ENCODE peak calls at places on chromosomes 4 and X, in ten cellular contexts. Z is lung, Q is heart left ventricle, K is GM06990, H is GM23338, A is HFF-Myc, X is spleen, G is ovary, Y is BE2C, U is left ventricle myocardium inferior. F is an unnamed sample.

GRCh38 chr4:139208404-139208945 is 31.5 kb upstream of the ELF2 start:
- DNase-seq in U (no peak), X (no peak), Q (no peak), Y (no peak), G (no peak), H (no peak), A (peak), K (peak), Z (no peak), F (peak)

GRCh38 chrX:47577901-47578300 is 4.3 kb upstream of the TIMP1 start:
- DNase-seq in X (no peak), Z (peak), Q (no peak), H (no peak), A (no peak), Y (no peak), G (no peak), K (no peak), U (no peak), F (no peak)

GRCh38 chr4:16026155-16026761 is 57.6 kb downstream of the PROM1 start:
- DNase-seq in G (no peak), U (no peak), X (no peak), Y (peak), A (no peak), Z (no peak), H (peak), K (no peak), Q (no peak), F (peak)

GRCh38 chr4:142547974-142548373 is 298.1 kb downstream of the INPP4B start:
- DNase-seq in X (no peak), Z (no peak), A (no peak), H (no peak), Y (no peak), Q (no peak), G (no peak), U (no peak), K (no peak), F (peak)

GRCh38 chr4:184349283-184350039 is 124.9 kb downstream of the IRF2 start:
- DNase-seq in Y (no peak), X (no peak), Q (no peak), G (peak), H (no peak), A (no peak), U (no peak), K (no peak), Z (no peak), F (no peak)

GRCh38 chr4:124431663-124432192 is 280.8 kb downstream of the ANKRD50 start:
- DNase-seq in Y (no peak), Z (no peak), U (no peak), G (no peak), K (no peak), Q (no peak), H (no peak), A (no peak), X (no peak), F (no peak)

GRCh38 chr4:1864076-1865008 is 6.9 kb upstream of the NSD2 start:
- DNase-seq in Z (no peak), U (no peak), H (no peak), X (no peak), A (no peak), K (no peak), G (no peak), Y (no peak), Q (no peak), F (no peak)

GRCh38 chrX:68672581-68673318 is 25.3 kb downstream of the STARD8 start:
- DNase-seq in Y (no peak), Z (no peak), X (no peak), H (no peak), G (peak), Q (no peak), A (no peak), U (peak), K (no peak), F (no peak)

GRCh38 chr4:6473264-6474052 is 1.0 kb upstream of the PPP2R2C start:
- DNase-seq in Q (no peak), U (no peak), X (peak), G (no peak), H (peak), Z (no peak), Y (no peak), A (no peak), K (no peak), F (no peak)

GRCh38 chr4:41384992-41385391 is 128.3 kb downstream of the UCHL1 start:
- DNase-seq in A (no peak), Q (peak), Y (peak), K (no peak), H (no peak), X (peak), U (peak), G (peak), Z (peak), F (no peak)

GRCh38 chr4:10158355-10158942 is 41.9 kb upstream of the WDR1 start:
- DNase-seq in Q (no peak), K (no peak), H (no peak), A (no peak), Z (no peak), Y (no peak), U (no peak), G (no peak), X (no peak), F (peak)

GRCh38 chr4:177116161-177116560 is 193.5 kb upstream of the NEIL3 start:
- DNase-seq in Z (no peak), A (no peak), K (no peak), X (no peak), Q (no peak), H (no peak), G (no peak), U (no peak), Y (no peak), F (no peak)

GRCh38 chr4:137124278-137124932 is 407.9 kb downstream of the PCDH18 start:
- DNase-seq in H (peak), Y (peak), X (no peak), A (peak), U (no peak), K (no peak), Z (no peak), Q (no peak), G (no peak), F (peak)

GRCh38 chrX:12975999-12976558 is 1.2 kb downstream of the TMSB4X start:
- DNase-seq in X (peak), H (peak), K (peak), U (peak), Z (peak), G (peak), Q (peak), Y (peak), A (no peak), F (peak)

GRCh38 chrX:130251671-130252070 is 17.0 kb downstream of the ZNF280C start:
- DNase-seq in A (no peak), X (no peak), G (no peak), Z (no peak), Y (no peak), U (no peak), K (no peak), Q (no peak), H (no peak), F (no peak)

GRCh38 chr4:152805818-152806217 is 26.1 kb downstream of the ARFIP1 start:
- DNase-seq in Y (no peak), H (no peak), U (no peak), G (no peak), K (no peak), A (no peak), X (no peak), Q (no peak), Z (no peak), F (no peak)

GRCh38 chrX:121336831-121337421 is 289.5 kb downstream of the GLUD2 start:
- DNase-seq in Q (no peak), H (no peak), X (no peak), A (no peak), Z (no peak), G (no peak), K (no peak), U (no peak), Y (no peak), F (no peak)

GRCh38 chr4:141132689-141133145 is 552 bp downstream of the RNF150 start:
- DNase-seq in K (no peak), Z (no peak), Q (peak), H (peak), A (no peak), U (peak), X (peak), Y (peak), G (peak), F (no peak)

GRCh38 chr4:48902266-48902665 is 4.3 kb downstream of the OCIAD2 start:
- DNase-seq in X (no peak), Z (peak), A (no peak), G (no peak), U (no peak), H (no peak), Q (no peak), Y (no peak), K (no peak), F (no peak)

GRCh38 chrX:97685753-97686152 is 802.0 kb downstream of the RPA4 start:
- DNase-seq in G (no peak), U (no peak), Z (no peak), K (no peak), X (no peak), Q (no peak), Y (peak), H (peak), A (no peak), F (peak)

GRCh38 chrX:107716045-107716684 is 59.4 kb downstream of the TSC22D3 start:
- DNase-seq in Z (no peak), A (no peak), Y (peak), G (no peak), X (peak), U (no peak), Q (peak), K (peak), H (peak), F (no peak)

GRCh38 chr4:173448919-173449641 is 50.2 kb upstream of the SCRG1 start:
- DNase-seq in Z (no peak), X (no peak), U (peak), A (no peak), Q (no peak), G (no peak), K (peak), H (no peak), Y (peak), F (peak)

GRCh38 chr4:924107-925096 is 7.7 kb downstream of the GAK start:
- DNase-seq in K (peak), A (no peak), Y (no peak), Q (no peak), H (no peak), Z (no peak), G (no peak), X (peak), U (no peak), F (no peak)

GRCh38 chr4:150462743-150463142 is 119.2 kb upstream of the MAB21L2 start:
- DNase-seq in Y (no peak), K (no peak), Z (no peak), H (no peak), A (no peak), G (no peak), X (no peak), U (no peak), Q (no peak), F (peak)

GRCh38 chrX:358651-359143 is 28.0 kb downstream of the PPP2R3B start:
- DNase-seq in H (peak), Y (no peak), U (no peak), Q (no peak), K (no peak), Z (no peak), G (no peak), X (peak), A (no peak), F (no peak)

GRCh38 chrX:25810202-25810601 is 327.9 kb upstream of the MAGEB18 start:
- DNase-seq in A (no peak), U (no peak), K (no peak), H (no peak), Y (no peak), G (no peak), Q (no peak), Z (no peak), X (no peak), F (peak)

GRCh38 chr4:156197216-156197615 is 243.6 kb upstream of the CTSO start:
- DNase-seq in Y (no peak), Z (no peak), X (no peak), G (no peak), A (no peak), H (peak), U (no peak), Q (no peak), K (peak), F (no peak)

GRCh38 chrX:86579777-86580176 is 431.5 kb downstream of the DACH2 start:
- DNase-seq in A (no peak), U (no peak), Q (peak), X (no peak), K (no peak), G (no peak), H (no peak), Y (no peak), Z (no peak), F (no peak)

GRCh38 chr4:120691106-120691505 is 231.4 kb downstream of the PRDM5 start:
- DNase-seq in A (no peak), Z (no peak), Q (no peak), K (no peak), Y (no peak), U (no peak), H (no peak), G (no peak), X (no peak), F (no peak)

GRCh38 chr4:138242830-138243149 is 641 bp upstream of the SLC7A11 start:
- DNase-seq in Q (no peak), A (no peak), U (no peak), Y (no peak), G (no peak), X (no peak), Z (no peak), H (no peak), K (peak), F (no peak)

GRCh38 chr4:4386296-4386735 is 586 bp upstream of the NSG1 start:
- DNase-seq in G (peak), U (no peak), Q (no peak), A (no peak), H (peak), Z (no peak), K (no peak), Y (peak), X (no peak), F (no peak)

GRCh38 chr4:48141048-48141447 is 7.0 kb upstream of the TXK start:
- DNase-seq in Q (no peak), H (peak), X (no peak), A (peak), K (no peak), Z (no peak), G (no peak), U (no peak), Y (no peak), F (peak)

GRCh38 chr4:174334628-174335027 is 50.9 kb downstream of the CEP44 start:
- DNase-seq in A (no peak), Y (no peak), G (no peak), H (no peak), Q (no peak), U (no peak), Z (no peak), K (peak), X (no peak), F (no peak)

GRCh38 chr4:26081795-26082498 is 167.9 kb downstream of the SMIM20 start:
- DNase-seq in Q (no peak), A (no peak), U (no peak), Z (no peak), Y (no peak), H (peak), X (no peak), G (no peak), K (no peak), F (peak)

GRCh38 chr4:62394751-62395150 is 1194.6 kb downstream of the ADGRL3 start:
- DNase-seq in K (no peak), G (no peak), U (no peak), Z (no peak), Y (no peak), Q (no peak), H (no peak), X (no peak), A (no peak), F (no peak)

GRCh38 chr4:140100771-140101170 is 53.2 kb downstream of the MAML3 start:
- DNase-seq in G (no peak), X (no peak), Q (no peak), Z (no peak), H (no peak), Y (no peak), U (no peak), A (no peak), K (no peak), F (no peak)

GRCh38 chrX:106168107-106168506 is at the start of gene PWWP3B:
- DNase-seq in X (no peak), K (no peak), H (peak), Z (no peak), U (peak), Y (no peak), G (peak), Q (no peak), A (no peak), F (peak)

GRCh38 chr4:151484396-151485102 is 75.6 kb downstream of the FHIP1A start:
- DNase-seq in U (no peak), Z (no peak), G (no peak), Y (no peak), X (no peak), Q (no peak), K (no peak), A (peak), H (peak), F (peak)

GRCh38 chr4:151486166-151486565 is 77.2 kb downstream of the FHIP1A start:
- DNase-seq in H (no peak), K (no peak), X (no peak), A (no peak), Z (no peak), Y (no peak), Q (no peak), G (no peak), U (no peak), F (peak)

GRCh38 chr4:151485541-151486131 is 76.7 kb downstream of the FHIP1A start:
- DNase-seq in Y (no peak), X (no peak), H (peak), A (no peak), G (no peak), Z (no peak), K (no peak), Q (no peak), U (no peak), F (peak)

GRCh38 chr4:151488968-151489367 is 80.0 kb downstream of the FHIP1A start:
- DNase-seq in U (no peak), X (no peak), G (no peak), Z (no peak), Y (no peak), Q (no peak), A (no peak), H (no peak), K (no peak), F (no peak)

DNA sequence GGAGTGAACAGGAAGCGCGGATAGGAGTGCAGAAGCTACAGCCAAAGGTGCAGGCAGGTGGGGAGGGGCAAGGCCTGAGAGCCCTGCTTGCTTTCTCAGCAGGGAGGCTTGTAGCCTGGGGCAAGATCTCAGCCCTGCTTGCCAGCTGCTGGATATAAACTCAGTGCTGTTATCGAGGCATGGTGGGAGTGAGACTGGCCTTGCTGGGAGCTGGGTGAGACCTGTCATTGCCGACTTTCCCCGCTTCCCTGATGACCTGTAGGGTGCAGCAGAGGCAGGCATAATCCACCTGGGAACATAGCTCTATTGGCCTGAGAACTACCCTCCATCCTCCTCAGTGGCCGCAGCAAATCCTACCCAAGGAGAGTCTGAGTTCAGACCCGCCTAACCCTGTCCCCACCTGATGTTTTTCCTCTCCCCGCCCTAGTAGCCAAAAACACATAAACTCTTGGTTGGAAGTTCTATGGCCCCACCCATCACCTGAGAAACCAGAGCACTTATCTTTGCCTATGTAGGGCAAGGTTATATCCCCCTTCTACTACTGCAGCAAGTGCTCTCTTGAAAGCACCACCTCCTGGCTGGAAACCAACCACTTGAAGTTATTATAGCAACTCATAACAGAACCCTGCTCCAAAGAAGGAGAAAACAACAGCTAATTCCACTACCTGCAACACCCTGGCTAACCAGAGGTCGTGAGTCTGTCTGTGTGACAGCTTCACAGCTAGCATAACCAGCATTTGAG is 80.7 kb downstream of the FHIP1A start:
- DNase-seq in U (no peak), Y (peak), Q (no peak), Z (peak), K (no peak), X (no peak), H (peak), A (no peak), G (no peak), F (no peak)
- TF ChIP-seq CTCF in U (no peak), Y (peak), Q (no peak), Z (no peak), K (no peak), X (no peak), H (peak), A (no peak), G (no peak), F (no peak)

DNA sequence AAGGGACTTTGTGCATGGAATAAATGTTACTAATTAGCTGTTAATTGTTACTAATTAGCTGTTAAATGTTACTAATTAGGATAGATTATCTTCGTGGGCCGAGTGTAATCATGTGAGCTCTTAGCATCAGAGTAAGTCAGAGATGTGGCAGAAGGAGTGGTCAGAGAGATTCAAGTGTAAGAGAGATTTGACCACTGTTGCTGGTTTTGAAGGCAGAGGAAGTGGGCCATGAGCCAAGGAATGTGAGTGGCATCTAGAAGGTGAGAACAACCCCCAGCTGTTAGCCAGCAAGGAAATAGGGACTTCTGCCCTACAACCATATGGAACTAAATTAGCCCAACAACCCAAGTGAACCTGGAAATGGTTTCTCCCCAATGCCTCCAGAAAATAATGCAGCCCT is 28.2 kb downstream of the ODAPH start:
- DNase-seq in Q (no peak), A (no peak), Z (peak), G (no peak), H (no peak), U (no peak), K (no peak), Y (no peak), X (no peak), F (no peak)
- H3K4me3 ChIP-seq in Q (no peak), A (no peak), Z (no peak), G (no peak), H (no peak), U (no peak), K (no peak), Y (no peak), X (no peak), F (no peak)

DNA sequence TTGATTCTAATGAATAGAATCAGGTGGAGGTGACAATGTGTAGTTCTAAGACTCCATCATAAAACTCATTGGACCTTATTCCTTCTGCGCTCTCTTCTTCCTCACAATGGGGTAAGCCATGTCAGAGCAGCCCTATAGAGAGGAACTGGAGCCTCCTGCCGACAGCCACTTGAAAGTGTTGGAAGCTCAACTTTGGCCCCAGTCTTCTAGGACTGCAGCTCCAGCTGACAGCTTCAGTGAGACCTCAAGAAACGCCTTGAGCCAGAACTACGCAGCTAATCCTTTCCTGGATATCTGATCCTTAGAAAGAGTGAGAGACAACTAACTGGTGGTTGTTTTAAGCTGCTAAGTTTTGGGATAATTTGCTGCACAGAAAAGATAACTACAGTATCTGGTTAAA is 22.1 kb upstream of the ADH7 start:
- DNase-seq in Q (no peak), H (no peak), A (no peak), X (no peak), U (no peak), Z (no peak), Y (no peak), K (no peak), G (no peak), F (no peak)
- TF ChIP-seq CTCF in Q (no peak), H (no peak), A (peak), X (no peak), U (no peak), Z (no peak), Y (peak), K (no peak), G (no peak), F (no peak)

DNA sequence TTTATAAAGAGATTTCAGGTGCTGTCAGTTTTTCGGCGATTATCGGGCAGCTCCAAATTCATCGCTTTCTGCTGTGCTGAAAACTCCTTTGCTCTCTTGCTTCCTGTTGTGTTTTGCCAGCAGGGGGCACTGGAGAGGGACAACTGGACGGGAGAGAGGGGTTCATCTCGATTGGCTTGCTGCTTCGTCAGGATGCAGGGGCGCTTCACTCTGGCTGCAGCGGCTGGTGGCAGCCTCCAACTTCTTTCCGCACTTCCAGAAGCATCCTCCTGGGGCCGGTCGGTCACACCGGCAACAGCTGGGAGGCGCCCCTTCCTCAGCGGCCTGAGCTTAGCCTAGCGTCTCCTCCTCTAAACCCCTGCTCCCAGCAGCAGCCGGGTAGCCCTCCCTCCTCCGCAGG is 29.5 kb downstream of the MSL3 start:
- DNase-seq in Y (peak), K (peak), U (peak), G (peak), A (no peak), X (peak), H (peak), Q (peak), Z (peak), F (peak)
- H3K4me3 ChIP-seq in Y (peak), K (peak), U (peak), G (peak), A (no peak), X (no peak), H (no peak), Q (peak), Z (no peak), F (peak)